ENCODE peak calls at places on chromosomes 1 and 21, in four cellular contexts. V is neuronal stem cell, G is aorta, H is lung. C is an unnamed sample. For H3K4me1 and H3K9me3, the result is how much of the 10 kb centered on the place peaks cover.

GRCh38 chr1:56686171-56686570 is 41.1 kb downstream of the PRKAA2 start:
- DNase-seq in V (no peak), G (no peak), H (no peak), C (no peak)

GRCh38 chr1:1788646-1789431 is 10.6 kb upstream of the NADK start:
- DNase-seq in V (no peak), G (no peak), H (no peak), C (no peak)

GRCh38 chr1:159054427-159054826 is 22.1 kb downstream of the AIM2 start:
- DNase-seq in V (no peak), G (no peak), H (no peak), C (no peak)

GRCh38 chr1:220786337-220787068 is at the start of gene MTARC1:
- DNase-seq in V (peak), G (peak), H (peak), C (no peak)

GRCh38 chr1:200674838-200675587 is 5.3 kb upstream of the DDX59 start:
- DNase-seq in V (no peak), G (no peak), H (no peak), C (no peak)

GRCh38 chr1:165659581-165659895 is 28.5 kb downstream of the MGST3 start:
- DNase-seq in V (peak), G (no peak), H (no peak), C (no peak)

GRCh38 chr1:41673806-41674205 is 189.3 kb upstream of the EDN2 start:
- DNase-seq in V (no peak), G (no peak), H (no peak), C (peak)

GRCh38 chr1:10671551-10672375 is 124.7 kb downstream of the CASZ1 start:
- DNase-seq in V (no peak), G (no peak), H (no peak), C (no peak)

GRCh38 chr1:224767031-224767430 is 150.9 kb downstream of the CNIH3 start:
- DNase-seq in V (no peak), G (no peak), H (no peak), C (no peak)

GRCh38 chr1:61056674-61057439 is 25.5 kb upstream of the NFIA start:
- DNase-seq in V (no peak), G (peak), H (peak), C (peak)

GRCh38 chr1:225881081-225882007 is 836 bp downstream of the TMEM63A start:
- DNase-seq in V (no peak), G (peak), H (peak), C (peak)

GRCh38 chr1:6307099-6307498 is 46.2 kb upstream of the GPR153 start:
- DNase-seq in V (no peak), G (no peak), H (no peak), C (no peak)

GRCh38 chr1:41919764-41920397 is 1.2 kb upstream of the HIVEP3 start:
- DNase-seq in V (no peak), G (peak), H (no peak), C (peak)

GRCh38 chr1:111758373-111758772 is 2.7 kb downstream of the DDX20 start:
- DNase-seq in V (no peak), G (no peak), H (no peak), C (no peak)

GRCh38 chr1:159067699-159068621 is 8.6 kb downstream of the AIM2 start:
- DNase-seq in V (no peak), G (no peak), H (no peak), C (peak)

GRCh38 chr1:108125312-108126138 is 74.6 kb downstream of the SLC25A24 start:
- DNase-seq in V (peak), G (peak), H (peak), C (peak)

GRCh38 chr21:15257646-15258045 is 192.8 kb upstream of the NRIP1 start:
- DNase-seq in V (no peak), G (no peak), H (no peak), C (no peak)

GRCh38 chr1:94792876-94793605 is 27.1 kb upstream of the SLC44A3 start:
- DNase-seq in V (no peak), G (no peak), H (no peak), C (no peak)

GRCh38 chr1:61378498-61379180 is 296.3 kb downstream of the NFIA start:
- DNase-seq in V (no peak), G (peak), H (no peak), C (no peak)

GRCh38 chr1:222786107-222786506 is 28.7 kb upstream of the DISP1 start:
- DNase-seq in V (no peak), G (no peak), H (no peak), C (no peak)

GRCh38 chr1:225811622-225812487 is 1.9 kb downstream of the EPHX1 start:
- DNase-seq in V (no peak), G (no peak), H (no peak), C (no peak)

GRCh38 chr1:236507022-236507700 is 16.6 kb upstream of the LGALS8 start:
- DNase-seq in V (no peak), G (no peak), H (no peak), C (no peak)

GRCh38 chr1:46364612-46365011 is 24.0 kb downstream of the NSUN4 start:
- DNase-seq in V (no peak), G (no peak), H (no peak), C (no peak)

GRCh38 chr1:154867841-154868610 is 2.1 kb downstream of the KCNN3 start:
- DNase-seq in V (no peak), G (peak), H (no peak), C (no peak)

GRCh38 chr1:232853994-232854532 is 48.8 kb downstream of the MAP10 start:
- DNase-seq in V (no peak), G (no peak), H (no peak), C (no peak)

GRCh38 chr1:17507916-17508315 is 31.6 kb upstream of the ARHGEF10L start:
- DNase-seq in V (no peak), G (no peak), H (no peak), C (no peak)

GRCh38 chr1:80639777-80640533 is 1160.8 kb upstream of the ADGRL2 start:
- DNase-seq in V (no peak), G (no peak), H (no peak), C (no peak)

GRCh38 chr1:119987112-119987511 is 82.3 kb downstream of the NOTCH2 start:
- DNase-seq in V (no peak), G (no peak), H (no peak), C (no peak)

GRCh38 chr1:113647121-113647520 is 112.2 kb downstream of the PHTF1 start:
- DNase-seq in V (no peak), G (no peak), H (no peak), C (no peak)

GRCh38 chr1:11318982-11319381 is 46.0 kb downstream of the UBIAD1 start:
- DNase-seq in V (no peak), G (no peak), H (no peak), C (no peak)

GRCh38 chr1:44677201-44677520 is 2.6 kb downstream of the ARMH1 start:
- DNase-seq in V (no peak), G (no peak), H (no peak), C (no peak)

GRCh38 chr1:220281159-220281574 is 8.9 kb upstream of the RAB3GAP2 start:
- DNase-seq in V (no peak), G (no peak), H (no peak), C (no peak)

GRCh38 chr1:185850366-185850765 is 116.2 kb downstream of the HMCN1 start:
- DNase-seq in V (peak), G (no peak), H (no peak), C (no peak)

DNA sequence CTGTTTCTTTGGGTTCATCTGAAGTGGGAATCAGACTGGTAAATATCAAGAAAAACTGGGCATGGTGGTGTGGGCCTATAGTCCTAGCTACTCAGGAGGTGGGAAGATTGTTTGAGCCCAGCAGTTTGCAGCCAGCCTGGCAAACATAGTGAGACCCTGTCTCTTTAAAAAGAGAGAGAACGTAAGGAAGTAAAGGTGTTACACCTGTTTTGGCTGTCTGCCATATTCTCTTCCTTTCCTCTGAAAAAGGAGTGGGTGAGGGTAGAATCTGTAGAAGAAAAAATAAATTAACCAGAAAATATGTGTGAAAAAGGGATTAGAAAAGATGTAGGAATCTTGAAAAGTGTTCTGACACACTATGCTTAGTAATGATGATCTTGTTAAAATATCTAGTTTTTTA is 20.0 kb downstream of the AHCYL1 start:
- DNase-seq in V (no peak), G (no peak), H (no peak), C (no peak)
- H3K4me1 ChIP-seq in V (under half), G (under half), H (under half), C (under half)

DNA sequence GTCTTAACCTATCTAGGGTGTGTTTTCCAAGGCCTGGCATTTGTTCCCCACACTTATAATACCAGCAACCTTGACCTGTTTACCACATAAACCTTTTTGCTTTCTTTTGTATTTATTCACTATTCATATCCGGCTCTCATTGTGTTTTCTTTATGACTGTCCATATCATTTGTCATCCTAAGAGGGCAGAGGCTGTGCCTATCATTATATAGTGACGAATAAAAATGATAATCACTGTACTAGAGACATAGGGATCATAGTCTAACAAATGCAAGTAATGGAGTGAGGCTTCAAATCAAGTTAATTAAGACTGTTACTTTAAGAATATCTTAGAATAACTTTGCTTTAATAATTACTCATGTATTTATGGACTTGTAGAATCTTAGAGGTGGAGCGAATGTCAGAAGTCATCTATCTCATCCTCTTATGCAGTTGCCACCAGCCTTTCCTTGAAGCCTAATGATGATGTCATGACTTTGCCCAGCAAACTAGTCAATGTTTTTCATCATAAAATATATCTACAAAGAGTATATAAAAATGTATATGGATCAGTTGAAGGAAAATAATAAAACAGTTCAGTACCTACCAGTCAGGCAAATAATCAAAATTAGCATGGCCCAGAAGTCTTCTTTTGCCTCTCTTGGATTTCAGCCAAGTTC is 4.7 kb upstream of the ETV3 start:
- DNase-seq in V (no peak), G (no peak), H (no peak), C (no peak)
- H3K4me3 ChIP-seq in V (no peak), G (no peak), H (no peak), C (no peak)

GRCh38 chr21:46581780-46582307 is 23.0 kb downstream of the S100B start:
- DNase-seq in V (no peak), G (no peak), H (no peak), C (no peak)

GRCh38 chr21:46585191-46585953 is 19.5 kb downstream of the S100B start:
- DNase-seq in V (no peak), G (no peak), H (no peak), C (no peak)
- H3K9me3 ChIP-seq in V (half or more), G (under half), H (under half), C (under half)

GRCh38 chr1:100459815-100460114 is 78.2 kb upstream of the GPR88 start:
- DNase-seq in V (no peak), G (no peak), H (no peak), C (no peak)

GRCh38 chr1:100455478-100456072 is 82.4 kb upstream of the GPR88 start:
- DNase-seq in V (no peak), G (no peak), H (no peak), C (no peak)

GRCh38 chr1:100457683-100458082 is 80.3 kb upstream of the GPR88 start:
- DNase-seq in V (no peak), G (no peak), H (no peak), C (no peak)

GRCh38 chr1:100458925-100459814 is 78.8 kb upstream of the GPR88 start:
- DNase-seq in V (peak), G (peak), H (peak), C (peak)

DNA sequence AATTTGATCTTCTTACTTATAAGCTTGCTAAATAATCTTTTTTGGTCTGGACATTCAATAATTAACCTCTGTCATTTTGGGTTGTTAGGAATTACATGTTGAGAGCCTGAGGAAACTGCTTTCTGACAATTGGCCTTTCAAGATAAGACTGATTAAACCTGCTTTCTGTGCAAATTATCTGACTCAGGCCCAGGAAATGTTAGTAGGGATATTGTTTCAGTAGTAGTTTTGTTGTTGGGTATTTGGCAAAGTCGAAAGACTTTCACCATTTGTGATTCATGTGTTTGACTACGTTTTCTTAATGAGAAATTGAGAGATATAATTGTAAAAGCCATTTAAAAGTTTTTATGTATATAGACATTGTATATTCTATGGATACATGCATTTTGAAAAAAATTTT is 81.1 kb upstream of the GPR88 start:
- DNase-seq in V (no peak), G (no peak), H (no peak), C (no peak)
- H3K4me1 ChIP-seq in V (under half), G (under half), H (under half), C (half or more)

DNA sequence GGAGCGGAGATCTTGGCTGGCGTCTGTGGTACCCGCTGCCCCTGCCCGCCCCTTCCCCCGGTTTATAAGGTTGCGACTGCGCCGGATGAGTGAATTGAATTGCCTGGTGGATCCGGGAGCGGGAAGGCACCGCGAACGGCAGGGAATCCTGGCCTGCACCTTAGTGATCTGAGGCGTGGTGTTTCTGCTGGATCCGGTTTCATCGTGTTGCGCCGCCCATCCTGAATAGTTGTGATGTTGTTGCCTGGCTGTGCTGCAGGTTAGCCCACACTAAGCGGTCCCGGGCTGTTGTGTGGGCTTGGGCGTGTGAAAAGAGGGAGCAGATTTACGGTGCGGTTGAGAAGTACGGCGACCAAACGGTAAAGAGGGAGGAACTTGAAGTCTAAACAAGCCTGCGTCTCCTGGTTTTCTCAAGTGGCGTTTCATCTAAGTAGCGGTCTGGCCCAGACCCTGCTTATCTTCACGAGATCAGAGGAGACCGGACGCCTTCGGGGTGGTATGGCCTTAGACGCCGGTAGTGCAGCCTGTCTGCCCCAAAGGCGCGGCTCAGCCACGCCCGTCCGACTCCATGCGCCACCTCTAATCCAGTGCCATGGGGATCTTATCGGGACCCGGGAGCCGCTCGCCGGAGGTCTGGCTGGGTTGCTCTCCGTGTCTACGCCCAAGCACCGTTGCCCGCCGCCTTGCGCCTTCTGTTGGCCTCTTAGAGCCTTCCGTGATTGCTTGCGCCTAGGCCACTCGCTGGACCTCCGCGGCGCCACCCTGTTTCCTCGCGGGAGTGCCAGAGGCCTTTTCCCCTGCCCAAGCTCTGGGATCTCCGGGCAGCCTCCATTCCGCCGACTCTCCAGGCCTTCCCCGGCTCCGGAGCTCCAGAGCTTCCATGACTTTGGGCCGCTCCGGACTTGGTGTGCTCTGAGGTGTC is 87.5 kb upstream of the RHOU start:
- DNase-seq in V (peak), G (peak), H (peak), C (peak)
- H3K4me3 ChIP-seq in V (peak), G (peak), H (peak), C (peak)

GRCh38 chr1:59852117-59852516 is 37.4 kb downstream of the HOOK1 start:
- DNase-seq in V (no peak), G (no peak), H (no peak), C (no peak)

GRCh38 chr1:59846209-59846894 is 31.6 kb downstream of the HOOK1 start:
- DNase-seq in V (no peak), G (no peak), H (no peak), C (no peak)

GRCh38 chr1:59845091-59845490 is 30.3 kb downstream of the HOOK1 start:
- DNase-seq in V (no peak), G (no peak), H (no peak), C (no peak)

GRCh38 chr1:59846895-59847282 is 32.1 kb downstream of the HOOK1 start:
- DNase-seq in V (no peak), G (no peak), H (no peak), C (no peak)
- H3K9me3 ChIP-seq in V (under half), G (under half), H (under half), C (under half)

GRCh38 chr21:44907966-44908364 is 12.7 kb downstream of the ITGB2 start:
- DNase-seq in V (no peak), G (peak), H (no peak), C (no peak)
- H3K4me1 ChIP-seq in V (under half), G (under half), H (under half), C (half or more)